ENCODE peak calls at places on chromosomes 16 and 17, in six cellular contexts. F, R, U, W, H and P are unnamed samples.

GRCh38 chr16:88773812-88774291 is 11.2 kb downstream of the PIEZO1 start:
- DNase-seq in H (no peak), U (no peak), F (no peak), R (no peak), W (peak; percentile 39), P (no peak)

GRCh38 chr16:50434872-50435478 is 66.2 kb upstream of the BRD7 start:
- DNase-seq in H (no peak), R (no peak), W (no peak), U (no peak), F (no peak), P (no peak)

GRCh38 chr16:66103245-66103644 is 263.2 kb upstream of the CDH5 start:
- DNase-seq in H (no peak), W (no peak), F (no peak), U (no peak), R (no peak), P (no peak)

GRCh38 chr16:23847938-23848337 is 12.2 kb downstream of the PRKCB start:
- DNase-seq in U (no peak), W (no peak), F (no peak), R (peak; percentile 68), H (peak; percentile 75), P (no peak)

GRCh38 chr17:22202702-22203101 is 510.4 kb downstream of the KCNJ18 start:
- DNase-seq in U (no peak), R (no peak), W (no peak), F (no peak), H (no peak), P (no peak)

GRCh38 chr17:76384987-76385891 is 830 bp downstream of the SPHK1 start:
- DNase-seq in H (peak; percentile 83), W (peak; percentile 25), U (no peak), R (peak; percentile 46), F (peak; percentile 33), P (no peak)

GRCh38 chr17:77697480-77698400 is 260.8 kb upstream of the TNRC6C start:
- DNase-seq in W (no peak), H (peak; percentile 49), R (no peak), U (no peak), F (no peak), P (no peak)

GRCh38 chr16:28181557-28181914 is 30.2 kb downstream of the XPO6 start:
- DNase-seq in U (no peak), W (peak; percentile 88), R (no peak), H (no peak), F (no peak), P (no peak)

GRCh38 chr17:79092567-79092966 is 17.9 kb downstream of the ENGASE start:
- DNase-seq in H (no peak), R (no peak), U (no peak), W (no peak), F (no peak), P (no peak)

GRCh38 chr17:61128671-61129115 is 270.9 kb upstream of the TBX2 start:
- DNase-seq in W (no peak), U (no peak), R (no peak), H (no peak), F (no peak), P (no peak)